ENCODE peak calls at places on chromosomes 7 and 10, in ten cellular contexts. Y, I, O, S, B, V, L, U, M and C are unnamed samples.

GRCh38 chr7:40133561-40134427 is 628 bp downstream of the MPLKIP start:
- DNase-seq in Y (peak), I (peak), O (no peak), S (no peak), B (no peak), V (no peak), L (no peak), U (peak), M (no peak), C (no peak)

GRCh38 chr7:13742126-13742525 is 247.3 kb downstream of the ETV1 start:
- DNase-seq in Y (peak), I (peak), O (no peak), S (peak), B (no peak), V (no peak), L (no peak), U (peak), M (no peak), C (no peak)

GRCh38 chr7:48140001-48140681 is 31.1 kb upstream of the ABCA13 start:
- DNase-seq in Y (peak), I (no peak), O (no peak), S (no peak), B (no peak), V (no peak), L (no peak), U (peak), M (peak), C (no peak)

GRCh38 chr7:81285142-81285871 is 366.5 kb upstream of the SEMA3C start:
- DNase-seq in Y (peak), I (no peak), O (no peak), S (peak), B (peak), V (no peak), L (no peak), U (peak), M (no peak), C (no peak)

GRCh38 chr10:125592897-125593296 is 90.1 kb downstream of the TEX36 start:
- DNase-seq in Y (no peak), I (no peak), O (no peak), S (no peak), B (no peak), V (no peak), L (no peak), U (no peak), M (no peak), C (no peak)

GRCh38 chr7:142618655-142619351 is 130.5 kb upstream of the PRSS1 start:
- DNase-seq in Y (no peak), I (no peak), O (no peak), S (no peak), B (no peak), V (no peak), L (no peak), U (no peak), M (no peak), C (no peak)

GRCh38 chr7:22240904-22241571 is 115.9 kb downstream of the RAPGEF5 start:
- DNase-seq in Y (no peak), I (no peak), O (no peak), S (no peak), B (no peak), V (no peak), L (no peak), U (no peak), M (no peak), C (no peak)

GRCh38 chr7:157817944-157818700 is 481.3 kb downstream of the DNAJB6 start:
- DNase-seq in Y (no peak), I (no peak), O (no peak), S (no peak), B (no peak), V (no peak), L (no peak), U (no peak), M (no peak), C (no peak)

GRCh38 chr10:84432891-84433290 is 104.5 kb downstream of the CCSER2 start:
- DNase-seq in Y (no peak), I (no peak), O (no peak), S (no peak), B (no peak), V (no peak), L (no peak), U (no peak), M (no peak), C (no peak)

GRCh38 chr10:24952701-24953349 is 419 bp upstream of the PRTFDC1 start:
- DNase-seq in Y (peak), I (peak), O (peak), S (no peak), B (no peak), V (peak), L (peak), U (no peak), M (peak), C (peak)

GRCh38 chr10:77907900-77908717 is 18.4 kb downstream of the DLG5 start:
- DNase-seq in Y (no peak), I (no peak), O (no peak), S (no peak), B (no peak), V (no peak), L (no peak), U (no peak), M (peak), C (no peak)

GRCh38 chr10:133133471-133134231 is 26.4 kb upstream of the KNDC1 start:
- DNase-seq in Y (no peak), I (no peak), O (no peak), S (no peak), B (no peak), V (no peak), L (peak), U (no peak), M (no peak), C (no peak)

GRCh38 chr7:141640239-141640840 is 61.6 kb downstream of the DENND11 start:
- DNase-seq in Y (peak), I (no peak), O (no peak), S (no peak), B (peak), V (no peak), L (no peak), U (peak), M (no peak), C (no peak)

GRCh38 chr7:73526892-73527821 is 5.1 kb upstream of the BAZ1B start:
- DNase-seq in Y (no peak), I (no peak), O (no peak), S (no peak), B (no peak), V (no peak), L (no peak), U (peak), M (no peak), C (no peak)

GRCh38 chr7:51019231-51019844 is 236.6 kb upstream of the GRB10 start:
- DNase-seq in Y (peak), I (peak), O (no peak), S (peak), B (peak), V (no peak), L (no peak), U (peak), M (no peak), C (no peak)

GRCh38 chr7:103325744-103326143 is 18.8 kb downstream of the DNAJC2 start:
- DNase-seq in Y (no peak), I (no peak), O (no peak), S (no peak), B (no peak), V (no peak), L (no peak), U (no peak), M (no peak), C (no peak)

GRCh38 chr10:96130326-96130758 is 245 bp downstream of the ZNF518A start:
- DNase-seq in Y (no peak), I (peak), O (peak), S (no peak), B (peak), V (peak), L (peak), U (peak), M (peak), C (peak)

GRCh38 chr7:95758187-95758586 is 14.2 kb upstream of the DYNC1I1 start:
- DNase-seq in Y (no peak), I (no peak), O (no peak), S (no peak), B (no peak), V (no peak), L (no peak), U (no peak), M (no peak), C (no peak)

GRCh38 chr7:66930341-66930740 is 9.3 kb downstream of the TMEM248 start:
- DNase-seq in Y (no peak), I (no peak), O (no peak), S (no peak), B (no peak), V (no peak), L (no peak), U (peak), M (peak), C (no peak)

GRCh38 chr7:155466814-155467675 is 9.1 kb downstream of the EN2 start:
- DNase-seq in Y (no peak), I (no peak), O (peak), S (no peak), B (no peak), V (no peak), L (no peak), U (no peak), M (no peak), C (peak)

GRCh38 chr7:75642810-75643486 is 95.8 kb downstream of the HIP1 start:
- DNase-seq in Y (peak), I (peak), O (peak), S (no peak), B (peak), V (peak), L (peak), U (peak), M (peak), C (peak)

GRCh38 chr10:35503548-35503947 is 101.6 kb upstream of the GJD4 start:
- DNase-seq in Y (no peak), I (no peak), O (no peak), S (no peak), B (no peak), V (no peak), L (no peak), U (no peak), M (no peak), C (no peak)

GRCh38 chr7:3232228-3232627 is 68.8 kb upstream of the SDK1 start:
- DNase-seq in Y (no peak), I (no peak), O (no peak), S (peak), B (no peak), V (no peak), L (peak), U (peak), M (no peak), C (no peak)

GRCh38 chr10:19788075-19788686 is 28.1 kb upstream of the PLXDC2 start:
- DNase-seq in Y (peak), I (peak), O (peak), S (peak), B (peak), V (no peak), L (no peak), U (peak), M (peak), C (no peak)

GRCh38 chr7:117673367-117673766 is 193.5 kb downstream of the CFTR start:
- DNase-seq in Y (peak), I (no peak), O (no peak), S (no peak), B (no peak), V (no peak), L (no peak), U (no peak), M (no peak), C (no peak)

GRCh38 chr10:73096041-73096451 is 620 bp downstream of the P4HA1 start:
- DNase-seq in Y (peak), I (peak), O (peak), S (peak), B (peak), V (peak), L (peak), U (peak), M (peak), C (peak)